ENCODE peak calls at places on chromosomes 12 and 14, in six cellular contexts. I, O, P, F, A and M are unnamed samples. For H3K4me1, the result is how much of the 10 kb centered on the place peaks cover.

GRCh38 chr12:2792670-2793500 is 1.9 kb upstream of the FKBP4 start:
- DNase-seq in I (no peak), O (no peak), P (no peak), F (no peak), A (no peak), M (no peak)

GRCh38 chr12:5945071-5946008 is at the start of gene ANO2:
- DNase-seq in I (no peak), O (no peak), P (no peak), F (no peak), A (peak), M (peak)

GRCh38 chr14:81434230-81434629 is 34.1 kb upstream of the STON2 start:
- DNase-seq in I (no peak), O (no peak), P (no peak), F (no peak), A (no peak), M (no peak)

GRCh38 chr14:49206832-49207231 is 379.3 kb downstream of the RPS29 start:
- DNase-seq in I (no peak), O (no peak), P (no peak), F (no peak), A (no peak), M (no peak)

GRCh38 chr12:56389215-56389850 is 26.7 kb upstream of the APOF start:
- DNase-seq in I (no peak), O (no peak), P (no peak), F (no peak), A (no peak), M (no peak)

GRCh38 chr12:123491056-123491455 is 33.1 kb downstream of the SNRNP35 start:
- DNase-seq in I (no peak), O (no peak), P (no peak), F (no peak), A (no peak), M (no peak)

GRCh38 chr12:53766881-53767280 is 15.1 kb upstream of the CISTR start:
- DNase-seq in I (no peak), O (no peak), P (no peak), F (no peak), A (no peak), M (no peak)

GRCh38 chr14:106029959-106030358 is 503.6 kb downstream of the TMEM121 start:
- DNase-seq in I (no peak), O (no peak), P (no peak), F (no peak), A (no peak), M (no peak)

GRCh38 chr12:122023339-122024131 is 1.9 kb downstream of the BCL7A start:
- DNase-seq in I (no peak), O (peak), P (peak), F (peak), A (no peak), M (peak)

GRCh38 chr12:175250-175649 is 38.7 kb downstream of the SLC6A12 start:
- DNase-seq in I (no peak), O (no peak), P (no peak), F (no peak), A (no peak), M (peak)

GRCh38 chr14:74879427-74880180 is 2.1 kb upstream of the DLST start:
- DNase-seq in I (no peak), O (no peak), P (no peak), F (no peak), A (no peak), M (no peak)

GRCh38 chr14:40911161-40911560 is 695.5 kb upstream of the LRFN5 start:
- DNase-seq in I (no peak), O (no peak), P (no peak), F (no peak), A (no peak), M (no peak)

GRCh38 chr14:91927800-91928199 is 19.7 kb downstream of the FBLN5 start:
- DNase-seq in I (no peak), O (no peak), P (no peak), F (no peak), A (no peak), M (no peak)

GRCh38 chr12:6322352-6322751 is 11.9 kb downstream of the PLEKHG6 start:
- DNase-seq in I (no peak), O (no peak), P (peak), F (peak), A (no peak), M (no peak)

GRCh38 chr14:55794655-55795583 is 214.9 kb downstream of the KTN1 start:
- DNase-seq in I (no peak), O (no peak), P (no peak), F (no peak), A (no peak), M (no peak)

GRCh38 chr14:105165761-105166485 is 2.7 kb downstream of the JAG2 start:
- DNase-seq in I (no peak), O (no peak), P (no peak), F (no peak), A (no peak), M (no peak)

GRCh38 chr12:71415336-71416231 is 24.0 kb upstream of the LGR5 start:
- DNase-seq in I (peak), O (peak), P (no peak), F (no peak), A (peak), M (peak)

GRCh38 chr12:49975370-49975761 is 2.6 kb downstream of the AQP6 start:
- DNase-seq in I (no peak), O (no peak), P (no peak), F (peak), A (no peak), M (no peak)

GRCh38 chr12:45509187-45509586 is 220.3 kb upstream of the ARID2 start:
- DNase-seq in I (no peak), O (no peak), P (no peak), F (no peak), A (no peak), M (no peak)

GRCh38 chr12:131830335-131831020 is 2.3 kb downstream of the MMP17 start:
- DNase-seq in I (peak), O (peak), P (peak), F (peak), A (peak), M (peak)

GRCh38 chr14:65071544-65071943 is 30.8 kb downstream of the MAX start:
- DNase-seq in I (no peak), O (no peak), P (no peak), F (no peak), A (no peak), M (no peak)

GRCh38 chr14:65847065-65847847 is 434.7 kb downstream of the FUT8 start:
- DNase-seq in I (peak), O (peak), P (peak), F (no peak), A (no peak), M (no peak)

GRCh38 chr14:55298423-55298822 is 27.2 kb downstream of the FBXO34 start:
- DNase-seq in I (no peak), O (no peak), P (no peak), F (no peak), A (no peak), M (no peak)

GRCh38 chr12:18850752-18851151 is 112.8 kb downstream of the CAPZA3 start:
- DNase-seq in I (no peak), O (no peak), P (no peak), F (no peak), A (no peak), M (no peak)

GRCh38 chr12:123657211-123657610 is 13.7 kb upstream of the TCTN2 start:
- DNase-seq in I (no peak), O (no peak), P (no peak), F (no peak), A (no peak), M (no peak)

GRCh38 chr12:34290191-34290995 is 268.1 kb downstream of the ALG10 start:
- DNase-seq in I (no peak), O (peak), P (peak), F (peak), A (no peak), M (no peak)

GRCh38 chr14:56116128-56116900 is 1.9 kb upstream of the PELI2 start:
- DNase-seq in I (peak), O (no peak), P (no peak), F (no peak), A (no peak), M (no peak)

GRCh38 chr14:64549805-64550538 is at the start of gene PPP1R36:
- DNase-seq in I (peak), O (peak), P (no peak), F (peak), A (no peak), M (peak)

GRCh38 chr12:112130461-112130998 is 5.2 kb downstream of the TRAFD1 start:
- DNase-seq in I (peak), O (no peak), P (no peak), F (no peak), A (no peak), M (no peak)

GRCh38 chr12:116398193-116398592 is 120.7 kb upstream of the MED13L start:
- DNase-seq in I (no peak), O (no peak), P (no peak), F (no peak), A (no peak), M (no peak)

GRCh38 chr12:10212623-10213131 is at the start of gene GABARAPL1:
- DNase-seq in I (peak), O (peak), P (peak), F (peak), A (peak), M (peak)

GRCh38 chr12:62268956-62269355 is 8.8 kb downstream of the USP15 start:
- DNase-seq in I (no peak), O (no peak), P (no peak), F (no peak), A (no peak), M (no peak)

GRCh38 chr12:62267026-62267425 is 6.8 kb downstream of the USP15 start:
- DNase-seq in I (no peak), O (no peak), P (no peak), F (no peak), A (no peak), M (no peak)

GRCh38 chr12:62269464-62270228 is 9.4 kb downstream of the USP15 start:
- DNase-seq in I (no peak), O (no peak), P (no peak), F (no peak), A (no peak), M (no peak)

GRCh38 chr12:62265511-62265910 is 5.3 kb downstream of the USP15 start:
- DNase-seq in I (no peak), O (no peak), P (no peak), F (no peak), A (no peak), M (no peak)

DNA sequence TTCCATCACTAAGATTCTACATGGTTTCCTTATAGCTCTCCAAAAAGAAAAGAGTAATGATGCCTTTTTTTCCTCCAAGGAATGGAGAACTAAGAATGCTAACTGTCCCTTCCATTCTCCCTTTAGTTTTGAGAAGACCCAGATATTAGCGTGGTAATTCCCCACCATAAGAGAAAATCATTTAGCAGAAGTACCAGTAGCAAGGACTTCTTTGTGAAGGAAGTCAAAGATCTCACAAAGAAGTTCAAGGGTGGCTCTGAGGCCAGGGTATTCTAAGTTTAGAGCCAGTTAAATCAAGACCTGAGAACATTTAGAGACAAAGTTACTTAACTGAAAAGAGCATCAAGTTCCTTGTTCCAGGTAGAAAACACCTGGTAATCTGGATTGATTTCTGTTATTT is 7.3 kb downstream of the USP15 start:
- DNase-seq in I (no peak), O (no peak), P (no peak), F (no peak), A (no peak), M (no peak)
- H3K4me1 ChIP-seq in I (half or more), O (half or more), P (under half), F (half or more), A (under half), M (under half)

GRCh38 chr14:103713304-103714062 is 1.8 kb downstream of the XRCC3 start:
- DNase-seq in I (no peak), O (no peak), P (no peak), F (no peak), A (no peak), M (no peak)
- H3K4me1 ChIP-seq in I (under half), O (under half), P (under half), F (under half), A (under half), M (under half)

DNA sequence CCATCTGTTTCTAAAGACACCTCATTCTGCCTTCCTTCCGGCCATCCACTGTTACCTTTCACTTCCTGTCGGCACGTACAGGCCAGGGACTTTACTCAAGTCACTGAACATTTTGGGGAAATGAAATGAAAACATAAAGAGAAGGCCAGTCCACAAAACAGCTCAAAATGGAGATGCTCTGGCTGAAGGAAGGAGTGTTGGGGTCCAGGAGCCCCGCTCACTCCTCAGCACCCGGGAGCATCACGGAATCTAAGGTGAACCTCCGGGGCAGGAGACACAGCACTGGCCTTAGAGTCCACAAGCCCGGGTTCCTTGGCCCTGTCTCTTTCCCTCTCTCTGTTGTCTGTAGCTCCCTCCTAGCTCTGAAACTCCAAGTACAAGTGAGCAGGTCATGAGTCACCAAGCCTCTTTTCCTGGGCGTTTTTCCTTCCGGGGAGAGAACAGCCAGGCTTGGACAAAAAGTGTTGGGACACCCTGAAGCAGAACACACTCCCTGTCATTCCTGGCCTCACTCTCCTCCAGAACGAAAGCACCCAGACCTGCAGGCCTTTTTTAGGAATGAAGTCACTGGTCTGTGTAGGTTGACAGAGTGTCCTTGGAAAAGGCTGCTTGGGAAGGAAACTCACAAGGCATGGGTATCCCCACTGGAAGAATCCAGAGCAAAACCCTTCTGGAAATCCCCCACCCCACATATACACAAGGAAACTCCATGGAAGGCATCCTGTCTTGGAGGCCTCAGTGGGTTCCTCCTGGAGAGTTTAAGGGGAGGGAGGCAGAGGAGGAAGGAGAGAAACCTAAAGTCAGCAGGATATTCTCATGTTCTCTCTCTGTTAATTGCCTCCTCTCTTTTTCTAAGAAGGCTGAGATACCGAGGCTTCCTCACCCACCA is 245.3 kb downstream of the ZFP36L1 start:
- DNase-seq in I (no peak), O (peak), P (peak), F (peak), A (no peak), M (peak)
- H3K4me1 ChIP-seq in I (under half), O (under half), P (under half), F (half or more), A (under half), M (half or more)

DNA sequence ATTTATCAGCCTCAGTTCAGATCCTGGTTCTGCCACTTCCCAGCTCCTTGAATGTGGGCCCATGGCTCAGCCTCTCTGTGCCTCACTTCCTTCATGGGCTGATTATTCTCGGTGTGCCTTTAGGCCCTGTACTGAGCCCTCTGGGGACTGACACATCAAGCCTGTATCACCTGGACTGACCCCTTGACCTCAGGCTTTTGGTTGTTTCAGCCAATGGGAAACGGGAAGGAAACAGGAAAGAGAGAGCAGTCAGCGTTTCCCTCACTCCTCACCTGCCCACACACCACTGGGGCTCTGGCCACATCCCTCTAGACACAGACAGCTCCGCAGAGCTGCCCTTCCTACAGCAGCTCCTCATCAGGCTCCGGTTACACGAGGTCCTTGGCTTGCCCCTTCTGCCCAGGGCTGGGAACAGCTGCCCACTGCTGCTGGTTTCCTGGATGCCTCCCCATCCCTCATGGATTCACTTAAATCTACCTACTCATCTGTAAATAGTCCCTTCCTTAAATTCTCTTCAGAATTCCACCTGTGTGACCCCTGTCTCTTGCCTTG is 37.0 kb upstream of the ITPR2 start:
- DNase-seq in I (no peak), O (no peak), P (no peak), F (no peak), A (no peak), M (no peak)
- H3K4me1 ChIP-seq in I (under half), O (under half), P (under half), F (under half), A (under half), M (under half)